ENCODE peak calls at places on chromosome 19, in five cellular contexts. One of them, this sample, is unnamed.
A peak's percentile ranks its signal among the peaks of the same experiment; 100 is the strongest.

GRCh38 chr19:32976223-32976805 is 4.3 kb downstream of the FAAP24 start:
- DNase-seq in CD4-positive, alpha-beta memory T cell: peak; percentile 49
- DNase-seq in uterus: peak; percentile 66
- DNase-seq in tibial artery: no peak
- DNase-seq in right lobe of liver: peak; percentile 75
- DNase-seq in this sample: peak; percentile 82

GRCh38 chr19:2869618-2870017 is 2.5 kb downstream of the ZNF556 start:
- DNase-seq in CD4-positive, alpha-beta memory T cell: no peak
- DNase-seq in right lobe of liver: no peak
- DNase-seq in uterus: no peak
- DNase-seq in tibial artery: no peak
- DNase-seq in this sample: no peak

GRCh38 chr19:47020992-47021496 is 1.4 kb downstream of the NPAS1 start:
- DNase-seq in tibial artery: no peak
- DNase-seq in right lobe of liver: no peak
- DNase-seq in CD4-positive, alpha-beta memory T cell: no peak
- DNase-seq in uterus: no peak
- DNase-seq in this sample: no peak

GRCh38 chr19:34474233-34474989 is 7.1 kb upstream of the WTIP start:
- DNase-seq in CD4-positive, alpha-beta memory T cell: no peak
- DNase-seq in uterus: no peak
- DNase-seq in tibial artery: no peak
- DNase-seq in right lobe of liver: no peak
- DNase-seq in this sample: no peak

GRCh38 chr19:56111601-56112312 is 9.3 kb downstream of the ZNF787 start:
- DNase-seq in CD4-positive, alpha-beta memory T cell: no peak
- DNase-seq in right lobe of liver: peak; percentile 63
- DNase-seq in tibial artery: no peak
- DNase-seq in uterus: no peak
- DNase-seq in this sample: peak; percentile 94

GRCh38 chr19:7560271-7560670 is 24.8 kb downstream of the PNPLA6 start:
- DNase-seq in tibial artery: no peak
- DNase-seq in right lobe of liver: no peak
- DNase-seq in uterus: no peak
- DNase-seq in CD4-positive, alpha-beta memory T cell: no peak
- DNase-seq in this sample: no peak

GRCh38 chr19:33377586-33378475 is 4.3 kb downstream of the CEBPG start:
- DNase-seq in uterus: no peak
- DNase-seq in tibial artery: no peak
- DNase-seq in right lobe of liver: no peak
- DNase-seq in CD4-positive, alpha-beta memory T cell: no peak
- DNase-seq in this sample: no peak

GRCh38 chr19:31252476-31252875 is 96.8 kb downstream of the TSHZ3 start:
- DNase-seq in tibial artery: no peak
- DNase-seq in right lobe of liver: no peak
- DNase-seq in uterus: no peak
- DNase-seq in CD4-positive, alpha-beta memory T cell: no peak
- DNase-seq in this sample: no peak

GRCh38 chr19:14686411-14686810 is 3.4 kb upstream of the ZNF333 start:
- DNase-seq in right lobe of liver: no peak
- DNase-seq in CD4-positive, alpha-beta memory T cell: peak; percentile 28
- DNase-seq in uterus: no peak
- DNase-seq in tibial artery: no peak
- DNase-seq in this sample: no peak

GRCh38 chr19:2495130-2495641 is 19.3 kb downstream of the GADD45B start:
- DNase-seq in right lobe of liver: peak; percentile 88
- DNase-seq in tibial artery: peak; percentile 95
- DNase-seq in uterus: peak; percentile 66
- DNase-seq in CD4-positive, alpha-beta memory T cell: no peak
- DNase-seq in this sample: peak; percentile 88

GRCh38 chr19:1093811-1094553 is 1.2 kb downstream of the POLR2E start:
- DNase-seq in CD4-positive, alpha-beta memory T cell: no peak
- DNase-seq in right lobe of liver: peak; percentile 89
- DNase-seq in tibial artery: no peak
- DNase-seq in uterus: no peak
- DNase-seq in this sample: no peak
- H3K27ac ChIP-seq in CD4-positive, alpha-beta memory T cell: peak overlapping the region; percentile 85
- H3K27ac ChIP-seq in right lobe of liver: peak overlapping the region; percentile 76
- H3K27ac ChIP-seq in tibial artery: no peak overlapping the region
- H3K27ac ChIP-seq in uterus: no peak overlapping the region
- H3K27ac ChIP-seq in this sample: peak overlapping the region; percentile 90

GRCh38 chr19:1410136-1410786 is 2.9 kb downstream of the DAZAP1 start:
- DNase-seq in tibial artery: no peak
- DNase-seq in right lobe of liver: no peak
- DNase-seq in uterus: no peak
- DNase-seq in CD4-positive, alpha-beta memory T cell: no peak
- DNase-seq in this sample: no peak

GRCh38 chr19:1407662-1408299 is 395 bp downstream of the DAZAP1 start:
- DNase-seq in CD4-positive, alpha-beta memory T cell: no peak
- DNase-seq in tibial artery: peak; percentile 75
- DNase-seq in uterus: no peak
- DNase-seq in right lobe of liver: no peak
- DNase-seq in this sample: peak; percentile 93

GRCh38 chr19:1406818-1407661 is at the start of gene DAZAP1:
- DNase-seq in tibial artery: peak; percentile 99
- DNase-seq in uterus: peak; percentile 98
- DNase-seq in CD4-positive, alpha-beta memory T cell: peak; percentile 100
- DNase-seq in right lobe of liver: peak; percentile 99
- DNase-seq in this sample: peak; percentile 99

GRCh38 chr19:1409204-1410005 is 2.0 kb downstream of the DAZAP1 start:
- DNase-seq in CD4-positive, alpha-beta memory T cell: no peak
- DNase-seq in right lobe of liver: no peak
- DNase-seq in uterus: no peak
- DNase-seq in tibial artery: no peak
- DNase-seq in this sample: no peak

DNA sequence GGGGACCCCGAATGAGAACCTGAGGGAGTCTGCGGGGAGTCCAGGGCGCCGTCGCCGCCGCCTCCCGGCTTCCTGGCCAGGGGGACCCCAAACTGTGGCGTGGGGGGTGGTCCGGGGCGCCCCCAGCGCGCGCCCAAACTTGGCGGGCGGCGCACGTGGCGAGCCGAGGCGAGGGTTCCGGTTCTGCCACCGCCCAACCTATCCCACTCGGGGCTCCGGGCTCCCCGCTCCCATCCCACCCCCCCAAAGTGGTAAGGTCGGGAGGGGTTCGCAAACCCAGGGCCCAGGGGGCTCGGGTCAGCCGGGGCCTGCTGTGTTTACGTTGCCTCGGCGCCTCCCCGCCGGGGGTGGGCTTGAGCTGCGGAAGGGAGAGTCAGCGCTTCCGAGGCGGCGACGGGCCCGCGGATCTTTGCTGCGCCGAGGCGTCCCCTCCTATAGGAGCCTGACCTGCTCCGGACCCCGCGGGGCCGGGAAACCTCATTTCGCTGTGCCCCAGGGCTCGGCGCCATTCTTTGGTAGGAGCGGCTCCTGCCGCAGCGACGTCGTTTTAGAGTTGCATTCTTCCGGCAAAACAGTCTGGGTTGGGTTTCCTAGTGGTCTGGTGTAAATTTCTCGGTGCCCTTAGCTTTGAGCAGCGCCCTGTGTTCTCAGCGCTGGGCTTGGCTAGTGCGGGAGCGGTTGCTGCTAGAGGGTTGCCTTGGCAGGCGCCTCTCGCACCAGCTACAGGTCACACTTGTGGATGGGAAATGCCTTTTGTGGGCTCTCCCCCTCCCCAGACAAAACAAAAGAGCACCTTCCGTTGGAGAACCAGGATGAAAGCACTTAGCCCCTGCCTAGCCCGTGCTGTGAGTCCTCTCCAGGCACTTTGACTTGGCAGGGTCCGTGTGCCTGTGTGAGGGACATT is 1.2 kb downstream of the DAZAP1 start:
- DNase-seq in right lobe of liver: no peak
- DNase-seq in tibial artery: no peak
- DNase-seq in CD4-positive, alpha-beta memory T cell: peak; percentile 71
- DNase-seq in uterus: no peak
- DNase-seq in this sample: peak; percentile 90
- H3K4me1 ChIP-seq in right lobe of liver: peaks cover 4% of the 10 kb centered on the region
- H3K4me1 ChIP-seq in tibial artery: peaks cover 59% of the 10 kb centered on the region
- H3K4me1 ChIP-seq in CD4-positive, alpha-beta memory T cell: peaks cover 56% of the 10 kb centered on the region
- H3K4me1 ChIP-seq in uterus: no peaks in the 10 kb centered on the region
- H3K4me1 ChIP-seq in this sample: peaks cover 55% of the 10 kb centered on the region

DNA sequence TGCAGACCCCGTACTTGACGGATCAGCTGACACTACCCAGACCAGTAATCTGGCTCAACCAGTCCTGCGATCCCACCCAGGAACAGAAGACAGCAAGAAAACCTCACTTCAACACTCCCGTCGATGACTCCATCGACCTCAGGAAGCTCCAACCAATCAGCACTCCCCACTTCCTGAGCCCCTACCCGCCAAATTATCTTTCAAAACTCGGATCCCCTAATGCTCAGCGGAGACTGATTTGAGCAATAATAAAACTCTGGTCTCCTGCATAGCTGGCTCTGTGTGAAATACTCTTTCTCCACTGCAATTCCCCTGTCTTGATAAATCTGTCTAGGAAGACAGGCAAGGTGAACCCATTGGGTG is 1.2 kb downstream of the LSM4 start:
- DNase-seq in right lobe of liver: no peak
- DNase-seq in CD4-positive, alpha-beta memory T cell: peak; percentile 23
- DNase-seq in uterus: no peak
- DNase-seq in tibial artery: no peak
- DNase-seq in this sample: no peak
- H3K27ac ChIP-seq in right lobe of liver: peak overlapping the region; percentile 82
- H3K27ac ChIP-seq in CD4-positive, alpha-beta memory T cell: peak overlapping the region; percentile 68
- H3K27ac ChIP-seq in uterus: peak overlapping the region; percentile 78
- H3K27ac ChIP-seq in tibial artery: no peak overlapping the region
- H3K27ac ChIP-seq in this sample: peak overlapping the region; percentile 87

GRCh38 chr19:13052447-13053232 is 50.0 kb downstream of the LYL1 start:
- DNase-seq in tibial artery: no peak
- DNase-seq in CD4-positive, alpha-beta memory T cell: no peak
- DNase-seq in uterus: no peak
- DNase-seq in right lobe of liver: no peak
- DNase-seq in this sample: no peak

GRCh38 chr19:13054605-13055212 is 47.9 kb downstream of the LYL1 start:
- DNase-seq in right lobe of liver: no peak
- DNase-seq in CD4-positive, alpha-beta memory T cell: no peak
- DNase-seq in uterus: peak; percentile 77
- DNase-seq in tibial artery: no peak
- DNase-seq in this sample: no peak

GRCh38 chr19:13053238-13053637 is 49.4 kb downstream of the LYL1 start:
- DNase-seq in uterus: no peak
- DNase-seq in right lobe of liver: no peak
- DNase-seq in tibial artery: no peak
- DNase-seq in CD4-positive, alpha-beta memory T cell: no peak
- DNase-seq in this sample: no peak

GRCh38 chr19:13055213-13056051 is 47.2 kb downstream of the LYL1 start:
- DNase-seq in CD4-positive, alpha-beta memory T cell: no peak
- DNase-seq in uterus: peak; percentile 87
- DNase-seq in tibial artery: peak; percentile 95
- DNase-seq in right lobe of liver: no peak
- DNase-seq in this sample: no peak

GRCh38 chr19:13053761-13054604 is 48.7 kb downstream of the LYL1 start:
- DNase-seq in CD4-positive, alpha-beta memory T cell: no peak
- DNase-seq in right lobe of liver: peak; percentile 74
- DNase-seq in tibial artery: peak; percentile 89
- DNase-seq in uterus: peak; percentile 90
- DNase-seq in this sample: no peak
- H3K4me1 ChIP-seq in CD4-positive, alpha-beta memory T cell: peaks cover 7% of the 10 kb centered on the region
- H3K4me1 ChIP-seq in right lobe of liver: no peaks in the 10 kb centered on the region
- H3K4me1 ChIP-seq in tibial artery: peaks cover 97% of the 10 kb centered on the region
- H3K4me1 ChIP-seq in uterus: peaks cover 34% of the 10 kb centered on the region
- H3K4me1 ChIP-seq in this sample: peaks cover 59% of the 10 kb centered on the region

GRCh38 chr19:50377051-50377441 is 789 bp downstream of the NR1H2 start:
- DNase-seq in right lobe of liver: peak; percentile 63
- DNase-seq in uterus: peak; percentile 46
- DNase-seq in tibial artery: peak; percentile 69
- DNase-seq in CD4-positive, alpha-beta memory T cell: peak; percentile 56
- DNase-seq in this sample: peak; percentile 88
- H3K27ac ChIP-seq in right lobe of liver: no peak overlapping the region
- H3K27ac ChIP-seq in uterus: peak overlapping the region; percentile 98
- H3K27ac ChIP-seq in tibial artery: peak overlapping the region; percentile 92
- H3K27ac ChIP-seq in CD4-positive, alpha-beta memory T cell: peak overlapping the region; percentile 100
- H3K27ac ChIP-seq in this sample: no peak overlapping the region

DNA sequence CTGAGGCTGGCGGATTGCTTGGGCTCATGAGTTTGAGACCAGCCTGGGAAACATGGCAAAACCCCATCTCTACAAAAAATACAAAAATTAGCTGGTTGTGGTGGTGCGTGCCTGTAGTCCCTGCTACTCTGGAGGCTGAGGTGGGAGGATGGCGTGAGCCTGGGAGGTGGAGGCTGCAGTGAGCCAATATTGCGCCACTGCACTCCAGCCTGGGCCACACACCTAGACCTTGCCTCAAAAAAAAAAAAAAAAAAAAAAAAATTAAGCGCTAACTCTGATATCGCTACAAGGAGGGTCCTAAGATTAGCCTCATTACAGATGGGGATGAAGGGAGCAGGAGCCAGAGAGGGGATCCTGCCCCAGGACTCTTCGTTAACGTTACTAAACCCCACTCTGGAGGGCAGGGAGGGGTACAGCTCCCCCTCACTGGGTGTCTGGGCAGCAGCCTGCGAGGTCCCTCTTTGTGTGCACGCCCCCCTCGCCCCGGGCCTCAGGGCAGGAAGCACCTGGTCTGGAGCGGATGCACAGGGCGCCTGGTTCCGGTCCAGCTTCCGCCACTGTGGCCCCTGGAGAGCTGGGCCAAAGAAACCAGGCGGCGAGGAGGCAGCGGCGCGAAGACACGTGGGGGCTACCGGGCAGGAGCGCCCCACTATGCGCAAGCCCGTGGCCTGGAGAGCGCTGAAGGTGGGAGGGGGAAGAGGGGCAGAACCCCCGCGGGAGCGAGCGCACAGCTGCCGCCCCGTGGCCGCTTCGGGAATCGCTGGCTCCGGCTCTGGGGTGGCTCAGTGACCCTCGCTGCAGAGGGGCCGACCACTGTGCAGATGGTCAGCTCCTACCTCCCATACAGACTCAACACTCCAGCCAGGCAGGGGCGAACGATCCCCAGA is 1.5 kb upstream of the LYL1 start:
- DNase-seq in uterus: peak; percentile 67
- DNase-seq in CD4-positive, alpha-beta memory T cell: peak; percentile 52
- DNase-seq in right lobe of liver: peak; percentile 69
- DNase-seq in tibial artery: peak; percentile 85
- DNase-seq in this sample: peak; percentile 98
- H3K4me1 ChIP-seq in uterus: no peaks in the 10 kb centered on the region
- H3K4me1 ChIP-seq in CD4-positive, alpha-beta memory T cell: peaks cover 63% of the 10 kb centered on the region
- H3K4me1 ChIP-seq in right lobe of liver: no peaks in the 10 kb centered on the region
- H3K4me1 ChIP-seq in tibial artery: peaks cover 20% of the 10 kb centered on the region
- H3K4me1 ChIP-seq in this sample: peaks cover 42% of the 10 kb centered on the region

This sample was measured in spleen.